ENCODE peak calls at places on chromosome 16, in five cellular contexts. W, Y, J, L and V are unnamed samples.

GRCh38 chr16:21166561-21166961 is 8.1 kb downstream of the LDAF1 start:
- DNase-seq in W (no peak), Y (peak; percentile 34), J (no peak), L (no peak), V (no peak)

GRCh38 chr16:30656974-30657865 is 1.0 kb upstream of the FBRS start:
- DNase-seq in W (no peak), Y (no peak), J (no peak), L (no peak), V (no peak)

GRCh38 chr16:19177111-19177747 is 9.2 kb downstream of the SYT17 start:
- DNase-seq in W (no peak), Y (no peak), J (no peak), L (no peak), V (no peak)

GRCh38 chr16:46922239-46922638 is 38.1 kb downstream of the GPT2 start:
- DNase-seq in W (no peak), Y (no peak), J (no peak), L (no peak), V (peak; percentile 72)

GRCh38 chr16:25106567-25107465 is 4.7 kb upstream of the LCMT1 start:
- DNase-seq in W (peak; percentile 93), Y (peak; percentile 70), J (peak; percentile 96), L (peak; percentile 96), V (peak; percentile 97)

GRCh38 chr16:6279261-6279660 is 1053.4 kb upstream of the RBFOX1 start:
- DNase-seq in W (no peak), Y (no peak), J (no peak), L (no peak), V (no peak)

GRCh38 chr16:67284699-67285646 is 5.6 kb downstream of the PLEKHG4 start:
- DNase-seq in W (peak; percentile 36), Y (no peak), J (peak; percentile 42), L (no peak), V (peak; percentile 61)

GRCh38 chr16:35186045-35186759 is 1726.8 kb downstream of the TP53TG3F start:
- DNase-seq in W (no peak), Y (no peak), J (no peak), L (no peak), V (no peak)

GRCh38 chr16:84138824-84139627 is 6.0 kb downstream of the HSDL1 start:
- DNase-seq in W (peak; percentile 19), Y (peak; percentile 54), J (peak; percentile 74), L (no peak), V (peak; percentile 37)

GRCh38 chr16:82583415-82583814 is 43.4 kb upstream of the CDH13 start:
- DNase-seq in W (no peak), Y (peak; percentile 39), J (no peak), L (no peak), V (no peak)

GRCh38 chr16:48244080-48244862 is at the start of gene LONP2:
- DNase-seq in W (peak; percentile 88), Y (peak; percentile 84), J (peak; percentile 92), L (peak; percentile 88), V (peak; percentile 92)

GRCh38 chr16:73217654-73218053 is 169.7 kb upstream of the ZFHX3 start:
- DNase-seq in W (no peak), Y (no peak), J (no peak), L (no peak), V (no peak)

GRCh38 chr16:23280483-23280967 is 21.6 kb upstream of the SCNN1B start:
- DNase-seq in W (no peak), Y (peak; percentile 16), J (no peak), L (no peak), V (no peak)

GRCh38 chr16:50360033-50360778 is 8.6 kb downstream of the BRD7 start:
- DNase-seq in W (no peak), Y (peak; percentile 72), J (no peak), L (no peak), V (peak; percentile 49)

DNA sequence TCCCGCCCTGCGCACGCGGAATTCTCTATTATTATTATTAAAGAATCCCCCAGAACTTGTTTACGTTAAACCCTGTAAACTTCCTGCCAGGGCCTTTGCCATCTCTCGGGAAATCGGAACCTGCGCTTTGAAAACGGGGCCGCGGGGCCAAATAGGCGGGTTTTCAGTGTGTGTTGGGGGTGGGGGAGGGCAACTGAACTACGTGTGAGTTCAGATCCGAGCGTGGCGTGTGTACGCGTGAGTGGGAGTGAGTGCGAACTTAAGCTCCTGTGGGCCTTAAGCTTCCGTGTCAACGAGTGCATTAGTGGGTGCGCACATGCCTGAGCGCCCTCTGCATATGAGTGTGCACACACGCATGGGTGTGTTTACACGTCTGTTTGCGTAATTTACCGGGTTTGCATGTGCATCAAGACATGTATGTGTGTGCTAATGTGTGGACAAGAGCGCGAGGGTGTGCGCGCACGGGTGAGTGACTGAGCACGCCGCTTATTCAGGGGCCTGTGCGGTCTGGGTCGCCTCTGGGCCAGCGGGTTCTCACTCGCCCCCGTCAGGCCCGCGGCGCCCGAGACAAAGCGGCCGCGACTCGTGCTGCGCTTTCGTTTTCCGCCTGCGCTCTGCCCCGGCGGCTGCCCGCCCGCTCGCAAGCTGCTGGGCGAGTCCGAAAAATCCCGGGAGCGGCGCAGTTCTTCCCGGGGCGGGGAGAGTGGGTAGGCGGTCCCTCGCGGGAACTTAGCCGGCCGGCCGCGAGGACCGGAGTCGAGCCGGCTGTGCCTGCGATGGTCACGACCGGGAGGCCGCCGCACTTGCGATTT is 1.2 kb upstream of the FOXF1 start:
- DNase-seq in W (no peak), Y (peak; percentile 76), J (peak; percentile 35), L (no peak), V (no peak)
- H3K27me3 ChIP-seq in W (peaks cover 49% of the 10 kb centered on the region), Y (peaks cover 63% of the 10 kb centered on the region), J (peaks cover 10% of the 10 kb centered on the region), L (peaks cover 18% of the 10 kb centered on the region), V (peaks cover 100% of the 10 kb centered on the region)

GRCh38 chr16:85308585-85309540 is 196.6 kb upstream of the CIBAR2 start:
- DNase-seq in W (no peak), Y (no peak), J (no peak), L (no peak), V (no peak)

GRCh38 chr16:85307552-85308364 is 195.5 kb upstream of the CIBAR2 start:
- DNase-seq in W (no peak), Y (no peak), J (no peak), L (no peak), V (no peak)

GRCh38 chr16:85306071-85306792 is 194.0 kb upstream of the CIBAR2 start:
- DNase-seq in W (peak; percentile 43), Y (peak; percentile 63), J (peak; percentile 92), L (peak; percentile 95), V (peak; percentile 93)

GRCh38 chr16:85304337-85304736 is 192.1 kb upstream of the CIBAR2 start:
- DNase-seq in W (no peak), Y (no peak), J (no peak), L (no peak), V (no peak)

DNA sequence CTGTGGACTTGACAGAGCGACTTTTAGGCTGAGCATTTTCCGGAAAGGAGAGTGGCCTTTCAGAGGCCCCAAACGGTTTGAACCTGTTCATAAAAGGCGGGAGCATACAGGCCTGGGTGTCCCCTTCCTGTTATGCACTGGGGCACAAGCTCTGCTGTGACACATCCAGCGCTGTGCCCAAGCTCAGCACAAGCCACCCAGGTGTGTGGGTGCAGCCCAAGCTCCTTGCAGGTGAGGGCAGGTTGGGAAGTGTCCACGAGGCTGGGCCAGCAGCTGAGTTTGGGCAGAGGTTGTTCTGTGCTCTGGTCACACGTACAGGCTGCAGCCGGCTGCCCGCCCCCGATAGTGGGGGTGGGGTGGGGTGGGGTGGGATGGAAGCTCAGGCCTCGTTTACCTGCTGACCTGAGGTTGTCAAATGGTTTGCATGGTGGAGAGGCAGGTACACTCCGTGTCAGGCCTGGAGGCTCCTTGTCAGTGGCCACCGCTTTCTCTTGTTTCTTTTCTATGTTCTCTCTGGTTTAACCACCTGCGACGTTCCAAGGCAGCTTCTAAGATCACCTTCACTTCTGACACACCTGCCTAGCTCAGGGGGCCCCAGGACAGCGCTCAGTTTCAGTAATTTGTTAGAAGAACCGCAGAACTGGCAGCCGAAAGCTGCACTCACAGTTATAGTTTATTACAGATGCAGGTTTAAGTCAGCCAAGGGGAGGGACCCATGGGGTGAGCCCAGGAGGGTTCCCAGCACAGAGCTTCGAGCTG is 194.7 kb upstream of the CIBAR2 start:
- DNase-seq in W (no peak), Y (no peak), J (no peak), L (no peak), V (no peak)
- H3K4me1 ChIP-seq in W (peaks cover under 1% of the 10 kb centered on the region), Y (peaks cover 21% of the 10 kb centered on the region), J (peaks cover 2% of the 10 kb centered on the region), L (peaks cover 9% of the 10 kb centered on the region), V (peaks cover 93% of the 10 kb centered on the region)

GRCh38 chr16:88647178-88648070 is 3.4 kb downstream of the CYBA start:
- DNase-seq in W (no peak), Y (no peak), J (no peak), L (no peak), V (no peak)
- H3K4me3 ChIP-seq in W (no peak overlapping the region), Y (no peak overlapping the region), J (no peak overlapping the region), L (no peak overlapping the region), V (no peak overlapping the region)

GRCh38 chr16:68644303-68644702 is 807 bp upstream of the CDH3 start:
- DNase-seq in W (no peak), Y (no peak), J (no peak), L (peak; percentile 64), V (no peak)

GRCh38 chr16:68643847-68644246 is 1.3 kb upstream of the CDH3 start:
- DNase-seq in W (no peak), Y (no peak), J (no peak), L (peak; percentile 56), V (no peak)

GRCh38 chr16:68644715-68645493 is at the start of gene CDH3:
- DNase-seq in W (peak; percentile 84), Y (no peak), J (peak; percentile 65), L (peak; percentile 70), V (peak; percentile 63)

GRCh38 chr16:68645494-68646388 is 631 bp downstream of the CDH3 start:
- DNase-seq in W (peak; percentile 25), Y (no peak), J (no peak), L (peak; percentile 61), V (no peak)

GRCh38 chr16:68646948-68647659 is 2.0 kb downstream of the CDH3 start:
- DNase-seq in W (peak; percentile 49), Y (no peak), J (no peak), L (no peak), V (no peak)
- H3K27me3 ChIP-seq in W (no peaks in the 10 kb centered on the region), Y (peaks cover 40% of the 10 kb centered on the region), J (no peaks in the 10 kb centered on the region), L (no peaks in the 10 kb centered on the region), V (peaks cover 22% of the 10 kb centered on the region)

GRCh38 chr16:716768-717325 is 1.9 kb downstream of the METRN start:
- DNase-seq in W (no peak), Y (no peak), J (no peak), L (no peak), V (no peak)

GRCh38 chr16:719815-720506 is 985 bp upstream of the ANTKMT start:
- DNase-seq in W (no peak), Y (no peak), J (no peak), L (no peak), V (no peak)

GRCh38 chr16:717651-718245 is 2.8 kb downstream of the METRN start:
- DNase-seq in W (no peak), Y (no peak), J (no peak), L (no peak), V (no peak)

GRCh38 chr16:718922-719321 is 2.0 kb upstream of the ANTKMT start:
- DNase-seq in W (no peak), Y (no peak), J (no peak), L (no peak), V (no peak)

GRCh38 chr16:718389-718788 is 2.6 kb upstream of the ANTKMT start:
- DNase-seq in W (no peak), Y (no peak), J (no peak), L (no peak), V (no peak)
- H3K4me1 ChIP-seq in W (peaks cover 29% of the 10 kb centered on the region), Y (peaks cover 38% of the 10 kb centered on the region), J (peaks cover 13% of the 10 kb centered on the region), L (peaks cover 30% of the 10 kb centered on the region), V (peaks cover 40% of the 10 kb centered on the region)